ENCODE peak calls at places on chromosomes 3 and 15, in eight cellular contexts. One of them, this sample, is unnamed.

GRCh38 chr15:51229907-51230328 is 108.5 kb downstream of the CYP19A1 start:
- DNase-seq in A549: peak; percentile 35
- DNase-seq in K562: no peak
- DNase-seq in IMR-90: peak; percentile 27
- DNase-seq in stomach: no peak
- DNase-seq in heart left ventricle: no peak
- DNase-seq in uterus: no peak
- DNase-seq in adipocyte: peak; percentile 61
- DNase-seq in this sample: no peak

GRCh38 chr3:129004639-129005295 is 3.7 kb downstream of the EFCC1 start:
- DNase-seq in A549: no peak
- DNase-seq in K562: no peak
- DNase-seq in IMR-90: no peak
- DNase-seq in stomach: no peak
- DNase-seq in heart left ventricle: no peak
- DNase-seq in uterus: no peak
- DNase-seq in adipocyte: no peak
- DNase-seq in this sample: no peak

GRCh38 chr3:69806735-69807438 is 67.6 kb downstream of the MITF start:
- DNase-seq in A549: no peak
- DNase-seq in K562: no peak
- DNase-seq in IMR-90: peak; percentile 85
- DNase-seq in stomach: no peak
- DNase-seq in heart left ventricle: no peak
- DNase-seq in uterus: no peak
- DNase-seq in adipocyte: peak; percentile 71
- DNase-seq in this sample: no peak

GRCh38 chr15:90617171-90617570 is 87.4 kb downstream of the CRTC3 start:
- DNase-seq in A549: no peak
- DNase-seq in K562: no peak
- DNase-seq in IMR-90: peak; percentile 53
- DNase-seq in stomach: no peak
- DNase-seq in heart left ventricle: no peak
- DNase-seq in uterus: no peak
- DNase-seq in adipocyte: no peak
- DNase-seq in this sample: no peak

GRCh38 chr3:155607761-155608160 is 137.1 kb downstream of the PLCH1 start:
- DNase-seq in A549: no peak
- DNase-seq in K562: no peak
- DNase-seq in IMR-90: no peak
- DNase-seq in stomach: no peak
- DNase-seq in heart left ventricle: no peak
- DNase-seq in uterus: no peak
- DNase-seq in adipocyte: no peak
- DNase-seq in this sample: no peak

GRCh38 chr3:197397812-197398211 is 99.4 kb upstream of the DLG1 start:
- DNase-seq in A549: no peak
- DNase-seq in K562: no peak
- DNase-seq in IMR-90: no peak
- DNase-seq in stomach: no peak
- DNase-seq in heart left ventricle: no peak
- DNase-seq in uterus: no peak
- DNase-seq in adipocyte: no peak
- DNase-seq in this sample: no peak

GRCh38 chr3:118760611-118761606 is 273.7 kb downstream of the IGSF11 start:
- DNase-seq in A549: no peak
- DNase-seq in K562: no peak
- DNase-seq in IMR-90: peak; percentile 1
- DNase-seq in stomach: no peak
- DNase-seq in heart left ventricle: no peak
- DNase-seq in uterus: no peak
- DNase-seq in adipocyte: no peak
- DNase-seq in this sample: no peak

GRCh38 chr15:91152896-91153581 is 53.0 kb downstream of the SV2B start:
- DNase-seq in A549: no peak
- DNase-seq in K562: no peak
- DNase-seq in IMR-90: no peak
- DNase-seq in stomach: no peak
- DNase-seq in heart left ventricle: no peak
- DNase-seq in uterus: no peak
- DNase-seq in adipocyte: no peak
- DNase-seq in this sample: no peak

GRCh38 chr3:56792201-56792600 is 9.5 kb downstream of the ARHGEF3 start:
- DNase-seq in A549: no peak
- DNase-seq in K562: no peak
- DNase-seq in IMR-90: no peak
- DNase-seq in stomach: no peak
- DNase-seq in heart left ventricle: no peak
- DNase-seq in uterus: no peak
- DNase-seq in adipocyte: no peak
- DNase-seq in this sample: no peak

GRCh38 chr3:50525987-50526386 is 22.6 kb upstream of the CACNA2D2 start:
- DNase-seq in A549: peak; percentile 19
- DNase-seq in K562: peak; percentile 90
- DNase-seq in IMR-90: peak; percentile 30
- DNase-seq in stomach: peak; percentile 35
- DNase-seq in heart left ventricle: peak; percentile 35
- DNase-seq in uterus: no peak
- DNase-seq in adipocyte: peak; percentile 48
- DNase-seq in this sample: peak; percentile 51

GRCh38 chr15:59200560-59200959 is 6.1 kb upstream of the LDHAL6B start:
- DNase-seq in A549: no peak
- DNase-seq in K562: no peak
- DNase-seq in IMR-90: peak; percentile 38
- DNase-seq in stomach: no peak
- DNase-seq in heart left ventricle: no peak
- DNase-seq in uterus: no peak
- DNase-seq in adipocyte: no peak
- DNase-seq in this sample: no peak

GRCh38 chr3:161893972-161894371 is 397.4 kb downstream of the OTOL1 start:
- DNase-seq in A549: no peak
- DNase-seq in K562: no peak
- DNase-seq in IMR-90: peak; percentile 88
- DNase-seq in stomach: no peak
- DNase-seq in heart left ventricle: no peak
- DNase-seq in uterus: no peak
- DNase-seq in adipocyte: peak; percentile 82
- DNase-seq in this sample: no peak

GRCh38 chr15:23022156-23022555 is 17.2 kb downstream of the TUBGCP5 start:
- DNase-seq in A549: no peak
- DNase-seq in K562: no peak
- DNase-seq in IMR-90: no peak
- DNase-seq in stomach: no peak
- DNase-seq in heart left ventricle: no peak
- DNase-seq in uterus: no peak
- DNase-seq in adipocyte: no peak
- DNase-seq in this sample: no peak

GRCh38 chr3:188316723-188317070 is 162.7 kb downstream of the LPP start:
- DNase-seq in A549: no peak
- DNase-seq in K562: no peak
- DNase-seq in IMR-90: no peak
- DNase-seq in stomach: no peak
- DNase-seq in heart left ventricle: no peak
- DNase-seq in uterus: no peak
- DNase-seq in adipocyte: peak; percentile 52
- DNase-seq in this sample: no peak

GRCh38 chr3:194183271-194183670 is 47.3 kb downstream of the HES1 start:
- DNase-seq in A549: no peak
- DNase-seq in K562: no peak
- DNase-seq in IMR-90: no peak
- DNase-seq in stomach: no peak
- DNase-seq in heart left ventricle: no peak
- DNase-seq in uterus: no peak
- DNase-seq in adipocyte: no peak
- DNase-seq in this sample: no peak
- H3K4me1 ChIP-seq in A549: no peaks in the 10 kb centered on the region
- H3K4me1 ChIP-seq in K562: peaks cover 16% of the 10 kb centered on the region
- H3K4me1 ChIP-seq in IMR-90: no peaks in the 10 kb centered on the region
- H3K4me1 ChIP-seq in stomach: no peaks in the 10 kb centered on the region
- H3K4me1 ChIP-seq in heart left ventricle: no peaks in the 10 kb centered on the region
- H3K4me1 ChIP-seq in uterus: no peaks in the 10 kb centered on the region
- H3K4me1 ChIP-seq in adipocyte: no peaks in the 10 kb centered on the region
- H3K4me1 ChIP-seq in this sample: no peaks in the 10 kb centered on the region

DNA sequence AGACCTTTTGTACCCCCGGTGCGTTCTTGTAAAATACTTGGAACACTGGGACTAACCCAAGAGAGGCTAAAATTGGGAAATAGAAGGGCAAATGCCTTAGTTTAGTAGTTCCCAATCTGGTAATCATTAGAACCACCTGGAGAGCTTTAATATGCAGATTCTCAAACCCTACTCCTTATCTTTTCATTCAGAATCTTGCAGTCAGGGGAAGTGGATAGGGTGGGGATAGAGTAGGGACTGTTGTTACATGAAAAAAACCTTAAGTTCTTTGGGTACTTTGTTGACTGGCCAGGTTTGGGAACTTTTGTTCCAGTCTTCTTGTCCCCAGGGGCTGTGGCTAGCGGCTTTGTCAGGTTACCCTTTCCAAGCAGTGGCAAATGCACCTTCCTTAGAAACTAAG is 15.9 kb downstream of the MAPKBP1 start:
- DNase-seq in A549: no peak
- DNase-seq in K562: peak; percentile 33
- DNase-seq in IMR-90: no peak
- DNase-seq in stomach: no peak
- DNase-seq in heart left ventricle: no peak
- DNase-seq in uterus: no peak
- DNase-seq in adipocyte: no peak
- DNase-seq in this sample: no peak
- H3K4me1 ChIP-seq in A549: peaks cover 11% of the 10 kb centered on the region
- H3K4me1 ChIP-seq in K562: peaks cover 30% of the 10 kb centered on the region
- H3K4me1 ChIP-seq in IMR-90: peaks cover 14% of the 10 kb centered on the region
- H3K4me1 ChIP-seq in stomach: peaks cover 64% of the 10 kb centered on the region
- H3K4me1 ChIP-seq in heart left ventricle: peaks cover 36% of the 10 kb centered on the region
- H3K4me1 ChIP-seq in uterus: peaks cover 12% of the 10 kb centered on the region
- H3K4me1 ChIP-seq in adipocyte: peaks cover 22% of the 10 kb centered on the region
- H3K4me1 ChIP-seq in this sample: peaks cover 30% of the 10 kb centered on the region

GRCh38 chr3:111735912-111736311 is 123.2 kb upstream of the PHLDB2 start:
- DNase-seq in A549: no peak
- DNase-seq in K562: no peak
- DNase-seq in IMR-90: no peak
- DNase-seq in stomach: no peak
- DNase-seq in heart left ventricle: no peak
- DNase-seq in uterus: no peak
- DNase-seq in adipocyte: no peak
- DNase-seq in this sample: no peak
- H3K4me1 ChIP-seq in A549: peaks cover 90% of the 10 kb centered on the region
- H3K4me1 ChIP-seq in K562: no peaks in the 10 kb centered on the region
- H3K4me1 ChIP-seq in IMR-90: peaks cover 19% of the 10 kb centered on the region
- H3K4me1 ChIP-seq in stomach: peaks cover 52% of the 10 kb centered on the region
- H3K4me1 ChIP-seq in heart left ventricle: peaks cover 49% of the 10 kb centered on the region
- H3K4me1 ChIP-seq in uterus: no peaks in the 10 kb centered on the region
- H3K4me1 ChIP-seq in adipocyte: peaks cover 35% of the 10 kb centered on the region
- H3K4me1 ChIP-seq in this sample: peaks cover 27% of the 10 kb centered on the region

GRCh38 chr15:68775671-68776476 is 44.8 kb downstream of the ANP32A start:
- DNase-seq in A549: no peak
- DNase-seq in K562: no peak
- DNase-seq in IMR-90: peak; percentile 24
- DNase-seq in stomach: peak; percentile 37
- DNase-seq in heart left ventricle: peak; percentile 88
- DNase-seq in uterus: peak; percentile 84
- DNase-seq in adipocyte: no peak
- DNase-seq in this sample: no peak
- H3K4me1 ChIP-seq in A549: no peaks in the 10 kb centered on the region
- H3K4me1 ChIP-seq in K562: no peaks in the 10 kb centered on the region
- H3K4me1 ChIP-seq in IMR-90: no peaks in the 10 kb centered on the region
- H3K4me1 ChIP-seq in stomach: peaks cover 15% of the 10 kb centered on the region
- H3K4me1 ChIP-seq in heart left ventricle: peaks cover 22% of the 10 kb centered on the region
- H3K4me1 ChIP-seq in uterus: no peaks in the 10 kb centered on the region
- H3K4me1 ChIP-seq in adipocyte: peaks cover 27% of the 10 kb centered on the region
- H3K4me1 ChIP-seq in this sample: no peaks in the 10 kb centered on the region

DNA sequence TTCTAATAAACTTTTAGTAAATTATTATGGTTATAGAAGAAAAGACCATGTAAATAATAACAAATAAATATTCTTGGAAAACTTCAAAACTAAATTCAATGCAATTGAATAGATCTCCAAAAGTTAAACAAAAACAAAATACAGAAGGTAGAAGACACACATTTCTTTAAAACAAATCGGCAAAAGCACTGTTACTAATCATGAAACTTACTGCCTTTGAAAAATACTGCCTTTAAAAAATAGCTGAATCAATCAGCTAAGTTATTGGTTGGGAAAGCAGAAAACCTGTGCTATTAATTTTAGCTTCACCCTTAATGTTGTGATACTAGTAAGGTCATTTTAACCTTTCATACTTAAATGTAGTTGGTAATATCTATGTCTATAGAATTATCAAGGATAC is 3.0 kb downstream of the GPR15 start:
- DNase-seq in A549: no peak
- DNase-seq in K562: no peak
- DNase-seq in IMR-90: no peak
- DNase-seq in stomach: no peak
- DNase-seq in heart left ventricle: no peak
- DNase-seq in uterus: no peak
- DNase-seq in adipocyte: no peak
- DNase-seq in this sample: no peak
- H3K4me1 ChIP-seq in A549: no peaks in the 10 kb centered on the region
- H3K4me1 ChIP-seq in K562: peaks cover 6% of the 10 kb centered on the region
- H3K4me1 ChIP-seq in IMR-90: no peaks in the 10 kb centered on the region
- H3K4me1 ChIP-seq in stomach: no peaks in the 10 kb centered on the region
- H3K4me1 ChIP-seq in heart left ventricle: no peaks in the 10 kb centered on the region
- H3K4me1 ChIP-seq in uterus: no peaks in the 10 kb centered on the region
- H3K4me1 ChIP-seq in adipocyte: no peaks in the 10 kb centered on the region
- H3K4me1 ChIP-seq in this sample: no peaks in the 10 kb centered on the region

DNA sequence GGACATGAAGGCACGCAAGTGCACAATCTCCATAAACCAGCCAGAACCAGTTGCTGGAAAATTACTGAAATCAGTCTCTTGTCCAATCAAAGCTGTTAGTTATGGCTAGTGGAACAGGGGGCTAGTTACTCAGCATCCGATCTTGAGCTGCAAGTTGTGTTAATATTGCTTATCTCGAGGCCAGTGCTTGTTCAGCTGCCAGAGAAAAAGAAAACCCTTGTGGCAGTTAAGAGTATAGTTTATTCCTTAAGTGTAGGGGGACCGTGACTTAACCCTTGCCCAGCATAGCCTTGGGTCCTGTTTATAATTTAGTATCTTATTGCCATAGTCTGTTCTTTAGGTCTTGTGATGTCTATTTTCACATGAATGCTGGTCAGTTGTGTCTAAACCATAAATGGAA is 268.5 kb downstream of the CD47 start:
- DNase-seq in A549: no peak
- DNase-seq in K562: no peak
- DNase-seq in IMR-90: no peak
- DNase-seq in stomach: no peak
- DNase-seq in heart left ventricle: no peak
- DNase-seq in uterus: no peak
- DNase-seq in adipocyte: no peak
- DNase-seq in this sample: no peak
- H3K4me1 ChIP-seq in A549: no peaks in the 10 kb centered on the region
- H3K4me1 ChIP-seq in K562: no peaks in the 10 kb centered on the region
- H3K4me1 ChIP-seq in IMR-90: peaks cover under 1% of the 10 kb centered on the region
- H3K4me1 ChIP-seq in stomach: peaks cover 17% of the 10 kb centered on the region
- H3K4me1 ChIP-seq in heart left ventricle: no peaks in the 10 kb centered on the region
- H3K4me1 ChIP-seq in uterus: peaks cover 6% of the 10 kb centered on the region
- H3K4me1 ChIP-seq in adipocyte: peaks cover 8% of the 10 kb centered on the region
- H3K4me1 ChIP-seq in this sample: no peaks in the 10 kb centered on the region

DNA sequence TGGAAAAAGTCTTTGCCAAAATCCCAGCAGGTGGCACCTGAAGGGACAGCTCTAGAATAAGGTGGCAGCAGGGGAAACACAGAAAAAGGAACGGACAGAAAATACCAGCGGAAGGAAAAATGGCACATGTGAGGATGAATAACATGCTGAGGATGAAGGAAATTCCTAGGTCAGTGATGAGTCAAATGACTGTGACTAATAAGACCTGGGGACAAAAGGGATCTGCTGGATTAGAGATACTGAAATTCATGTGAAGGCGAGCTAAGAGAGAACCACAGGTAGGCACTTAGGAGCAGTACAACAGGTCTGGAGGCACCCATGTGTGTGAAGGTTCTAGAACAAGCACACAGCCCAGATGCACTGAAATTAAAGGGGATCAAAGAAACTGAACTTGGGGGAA is 482.5 kb downstream of the FOXP1 start:
- DNase-seq in A549: peak; percentile 49
- DNase-seq in K562: no peak
- DNase-seq in IMR-90: peak; percentile 81
- DNase-seq in stomach: no peak
- DNase-seq in heart left ventricle: no peak
- DNase-seq in uterus: no peak
- DNase-seq in adipocyte: peak; percentile 62
- DNase-seq in this sample: no peak
- H3K4me1 ChIP-seq in A549: peaks cover 48% of the 10 kb centered on the region
- H3K4me1 ChIP-seq in K562: no peaks in the 10 kb centered on the region
- H3K4me1 ChIP-seq in IMR-90: peaks cover 32% of the 10 kb centered on the region
- H3K4me1 ChIP-seq in stomach: peaks cover 80% of the 10 kb centered on the region
- H3K4me1 ChIP-seq in heart left ventricle: peaks cover 24% of the 10 kb centered on the region
- H3K4me1 ChIP-seq in uterus: peaks cover 12% of the 10 kb centered on the region
- H3K4me1 ChIP-seq in adipocyte: peaks cover 35% of the 10 kb centered on the region
- H3K4me1 ChIP-seq in this sample: peaks cover 31% of the 10 kb centered on the region